ENCODE peak calls at places on chromosome 16, in six cellular contexts. D is activated CD4-positive, alpha-beta T cell treated with anti-CD3 and anti-CD28 coated beads, Interleukin-2, amount 50 U/mL, for 1 hour; C is NCI-H345; J is RPMI7951; H is glutamatergic neuron; N is glomerular endothelial cell. X is an unnamed sample.

GRCh38 chr16:1906052-1906845 is 12.0 kb downstream of the HS3ST6 start:
- DNase-seq in J (no peak), D (no peak), H (no peak), N (no peak), C (peak; percentile 85), X (no peak)

GRCh38 chr16:87490091-87490798 is 2.6 kb downstream of the ZCCHC14 start:
- DNase-seq in C (no peak), D (no peak), N (no peak), J (peak; percentile 10), H (no peak), X (no peak)

GRCh38 chr16:30786115-30786935 is 680 bp downstream of the ZNF629 start:
- DNase-seq in N (no peak), H (peak; percentile 72), D (no peak), C (peak; percentile 50), J (peak; percentile 63), X (no peak)

GRCh38 chr16:3695610-3696369 is 21.5 kb downstream of the TRAP1 start:
- DNase-seq in J (no peak), D (no peak), H (no peak), N (no peak), C (no peak), X (no peak)

GRCh38 chr16:67430504-67431076 is 331 bp upstream of the HSD11B2 start:
- DNase-seq in C (peak; percentile 32), J (no peak), H (peak; percentile 42), N (no peak), D (peak; percentile 23), X (no peak)

GRCh38 chr16:89105599-89106151 is 12.0 kb downstream of the ACSF3 start:
- DNase-seq in J (no peak), C (no peak), N (no peak), D (no peak), H (peak; percentile 7), X (no peak)

GRCh38 chr16:11632455-11632921 is 35.8 kb upstream of the SNN start:
- DNase-seq in C (no peak), D (no peak), H (no peak), N (no peak), J (peak; percentile 56), X (no peak)

GRCh38 chr16:79006206-79006605 is 594.3 kb downstream of the MAF start:
- DNase-seq in D (no peak), N (no peak), J (no peak), C (no peak), H (no peak), X (no peak)

GRCh38 chr16:70805787-70806186 is 4.8 kb upstream of the VAC14 start:
- DNase-seq in H (no peak), N (peak; percentile 31), D (no peak), J (peak; percentile 73), C (no peak), X (no peak)

GRCh38 chr16:4517812-4518211 is 20.8 kb downstream of the CDIP1 start:
- DNase-seq in N (no peak), J (peak; percentile 9), H (peak; percentile 80), D (no peak), C (peak; percentile 35), X (no peak)

GRCh38 chr16:12228607-12229499 is 252.3 kb downstream of the SNX29 start:
- DNase-seq in N (peak; percentile 18), C (peak; percentile 63), D (no peak), J (peak; percentile 65), H (peak; percentile 78), X (no peak)

GRCh38 chr16:68236804-68237242 is 896 bp upstream of the ESRP2 start:
- DNase-seq in C (peak; percentile 21), D (no peak), H (peak; percentile 29), J (no peak), N (no peak), X (no peak)

GRCh38 chr16:67910162-67910561 is 17.1 kb downstream of the PSKH1 start:
- DNase-seq in N (no peak), D (no peak), C (peak; percentile 50), H (no peak), J (peak; percentile 32), X (no peak)

GRCh38 chr16:48194828-48195566 is 39.2 kb upstream of the ABCC12 start:
- DNase-seq in H (no peak), J (no peak), N (peak; percentile 7), D (no peak), C (peak; percentile 47), X (no peak)

GRCh38 chr16:74183601-74184365 is 112.8 kb upstream of the PSMD7 start:
- DNase-seq in J (no peak), D (no peak), C (no peak), H (no peak), N (no peak), X (no peak)

GRCh38 chr16:15548482-15548891 is 94.5 kb downstream of the MARF1 start:
- DNase-seq in C (no peak), H (no peak), J (no peak), D (no peak), N (no peak), X (no peak)

GRCh38 chr16:52389045-52389444 is 157.9 kb downstream of the TOX3 start:
- DNase-seq in N (no peak), D (no peak), J (no peak), C (no peak), H (no peak), X (no peak)

GRCh38 chr16:56789360-56789759 is 59.4 kb downstream of the NUP93 start:
- DNase-seq in J (peak; percentile 49), D (no peak), H (peak; percentile 25), N (no peak), C (no peak), X (no peak)

GRCh38 chr16:53534206-53534605 is 31.2 kb upstream of the AKTIP start:
- DNase-seq in D (no peak), H (no peak), J (no peak), N (no peak), C (no peak), X (no peak)

GRCh38 chr16:12532871-12533610 is 270.6 kb downstream of the CPPED1 start:
- DNase-seq in H (no peak), J (no peak), D (peak; percentile 11), C (no peak), N (no peak), X (no peak)

GRCh38 chr16:65667013-65667578 is 545.2 kb upstream of the CDH11 start:
- DNase-seq in C (no peak), H (no peak), N (no peak), J (peak; percentile 63), D (no peak), X (no peak)

GRCh38 chr16:77564791-77565390 is 130.1 kb upstream of the ADAMTS18 start:
- DNase-seq in J (peak; percentile 26), D (no peak), N (no peak), C (no peak), H (no peak), X (no peak)

GRCh38 chr16:56985288-56985961 is 3.9 kb upstream of the NLRC5 start:
- DNase-seq in J (peak; percentile 87), D (no peak), N (no peak), H (peak; percentile 44), C (no peak), X (no peak)

GRCh38 chr16:6018848-6019489 is 921.4 kb upstream of the EEF2KMT start:
- DNase-seq in N (no peak), J (no peak), D (no peak), C (no peak), H (peak; percentile 67), X (no peak)

GRCh38 chr16:84982434-84982833 is 28.9 kb downstream of the ZDHHC7 start:
- DNase-seq in N (no peak), D (no peak), H (no peak), C (no peak), J (no peak), X (no peak)

GRCh38 chr16:4338125-4338582 is 13.0 kb downstream of the PAM16 start:
- DNase-seq in J (no peak), D (no peak), C (no peak), H (no peak), N (no peak), X (no peak)

GRCh38 chr16:14958323-14958600 is 16.6 kb upstream of the PDXDC1 start:
- DNase-seq in D (no peak), J (no peak), N (no peak), H (no peak), C (no peak), X (no peak)

GRCh38 chr16:87333581-87334331 is 16.6 kb upstream of the C16orf95 start:
- DNase-seq in C (no peak), H (no peak), J (no peak), N (no peak), D (no peak), X (no peak)

GRCh38 chr16:89137666-89138512 is 33.7 kb upstream of the CDH15 start:
- DNase-seq in J (no peak), C (no peak), D (no peak), H (peak; percentile 12), N (no peak), X (no peak)

GRCh38 chr16:1152651-1153259 is at the start of gene CACNA1H:
- DNase-seq in H (peak; percentile 78), C (peak; percentile 60), D (peak; percentile 65), J (no peak), N (no peak), X (no peak)

GRCh38 chr16:9610727-9611126 is 519.3 kb downstream of the HAPSTR1 start:
- DNase-seq in D (no peak), C (no peak), J (no peak), H (no peak), N (no peak), X (no peak)

GRCh38 chr16:75632857-75633256 is 9.8 kb upstream of the ADAT1 start:
- DNase-seq in H (no peak), N (no peak), D (no peak), C (no peak), J (no peak), X (no peak)

GRCh38 chr16:65406076-65406475 is 284.2 kb upstream of the CDH11 start:
- DNase-seq in C (no peak), J (peak; percentile 76), H (no peak), N (no peak), D (no peak), X (no peak)

GRCh38 chr16:57140866-57141668 is 44.8 kb downstream of the PSME3IP1 start:
- DNase-seq in H (no peak), N (no peak), D (no peak), C (no peak), J (no peak), X (no peak)